ENCODE peak calls at places on chromosomes 13 and 19, in four cellular contexts. W, D, S and T are unnamed samples. For H3K27me3, the result is how much of the 10 kb centered on the place peaks cover.

GRCh38 chr13:80664930-80665329 is 324.0 kb upstream of the SPRY2 start:
- DNase-seq in W (no peak), S (no peak), D (no peak), T (peak)

GRCh38 chr19:35995655-35995993 is 636 bp downstream of the SDHAF1 start:
- DNase-seq in W (peak), S (no peak), D (peak), T (peak)

GRCh38 chr19:48476176-48476575 is 7.0 kb downstream of the CYTH2 start:
- DNase-seq in D (no peak), S (no peak), W (no peak), T (no peak)

GRCh38 chr13:66446413-66446812 is 783.7 kb downstream of the PCDH9 start:
- DNase-seq in W (no peak), S (no peak), D (no peak), T (no peak)

GRCh38 chr19:34493649-34494044 is 12.1 kb downstream of the WTIP start:
- DNase-seq in W (no peak), D (no peak), S (no peak), T (no peak)

GRCh38 chr13:79937311-79938243 is 403.3 kb downstream of the SPRY2 start:
- DNase-seq in D (no peak), S (peak), W (no peak), T (no peak)

GRCh38 chr19:32879741-32880140 is 10.2 kb upstream of the SLC7A9 start:
- DNase-seq in D (no peak), W (no peak), S (no peak), T (no peak)

GRCh38 chr13:48253849-48254248 is 20.8 kb downstream of the ITM2B start:
- DNase-seq in W (no peak), D (no peak), S (no peak), T (peak)

GRCh38 chr13:89862691-89863036 is 1484.8 kb upstream of the MIR17HG start:
- DNase-seq in D (no peak), S (no peak), W (no peak), T (peak)

GRCh38 chr19:6071103-6071485 is 39.2 kb downstream of the RFX2 start:
- DNase-seq in D (peak), W (no peak), S (no peak), T (peak)

GRCh38 chr13:102799544-102800144 is 725 bp downstream of the BIVM start:
- DNase-seq in D (peak), W (peak), S (peak), T (peak)

GRCh38 chr19:9848060-9848459 is 12.9 kb downstream of the PIN1 start:
- DNase-seq in S (no peak), D (no peak), W (no peak), T (no peak)

GRCh38 chr13:113919761-113920160 is 54.1 kb downstream of the C13orf46 start:
- DNase-seq in S (no peak), W (no peak), D (no peak), T (no peak)

GRCh38 chr19:34480491-34480890 is 1.1 kb upstream of the WTIP start:
- DNase-seq in D (no peak), W (no peak), S (no peak), T (no peak)

GRCh38 chr19:54029930-54030490 is 33.7 kb downstream of the VSTM1 start:
- DNase-seq in S (peak), W (peak), D (peak), T (peak)

GRCh38 chr19:44808463-44809371 is at the start of gene BCAM:
- DNase-seq in D (peak), S (no peak), W (peak), T (peak)

GRCh38 chr13:70905035-70905434 is 796.8 kb upstream of the KLHL1 start:
- DNase-seq in D (no peak), S (no peak), W (no peak), T (peak)

GRCh38 chr13:110272227-110272626 is 34.7 kb downstream of the COL4A1 start:
- DNase-seq in W (no peak), S (no peak), D (no peak), T (no peak)

GRCh38 chr13:111093634-111094033 is 21.5 kb upstream of the ARHGEF7 start:
- DNase-seq in S (no peak), W (no peak), D (no peak), T (no peak)

GRCh38 chr13:94119360-94119936 is 360.0 kb downstream of the DCT start:
- DNase-seq in S (no peak), D (no peak), W (peak), T (no peak)
- TF ChIP-seq CTCF in S (no peak), D (no peak), W (peak), T (no peak)

GRCh38 chr19:1509589-1510441 is 3.0 kb downstream of the ADAMTSL5 start:
- DNase-seq in S (no peak), D (no peak), W (no peak), T (no peak)

GRCh38 chr19:1510442-1510806 is 2.4 kb downstream of the ADAMTSL5 start:
- DNase-seq in S (no peak), D (no peak), W (no peak), T (no peak)

GRCh38 chr19:1507192-1507660 is 5.6 kb downstream of the ADAMTSL5 start:
- DNase-seq in W (no peak), S (no peak), D (no peak), T (no peak)

GRCh38 chr19:1507763-1508506 is 4.9 kb downstream of the ADAMTSL5 start:
- DNase-seq in D (peak), W (peak), S (peak), T (peak)

DNA sequence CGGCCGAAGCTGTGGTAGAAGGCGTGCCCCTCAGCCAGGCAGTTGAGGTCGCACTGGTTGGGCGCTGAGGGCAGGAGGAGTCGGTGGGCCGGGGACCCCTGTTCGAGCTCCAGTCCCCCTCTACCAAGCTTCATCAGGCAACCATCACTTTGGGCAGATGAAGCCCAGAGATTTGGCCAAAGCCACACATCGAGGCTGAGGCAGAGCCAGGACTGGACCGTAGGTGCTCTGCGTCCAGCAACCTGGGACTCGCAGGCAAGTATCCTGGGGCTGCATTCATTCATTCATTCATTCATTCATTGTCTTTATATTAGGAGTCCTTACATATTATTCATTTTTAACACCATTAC is 4.3 kb downstream of the ADAMTSL5 start:
- DNase-seq in S (no peak), W (no peak), D (no peak), T (no peak)
- H3K27me3 ChIP-seq in S (under half), W (under half), D (under half), T (under half)

DNA sequence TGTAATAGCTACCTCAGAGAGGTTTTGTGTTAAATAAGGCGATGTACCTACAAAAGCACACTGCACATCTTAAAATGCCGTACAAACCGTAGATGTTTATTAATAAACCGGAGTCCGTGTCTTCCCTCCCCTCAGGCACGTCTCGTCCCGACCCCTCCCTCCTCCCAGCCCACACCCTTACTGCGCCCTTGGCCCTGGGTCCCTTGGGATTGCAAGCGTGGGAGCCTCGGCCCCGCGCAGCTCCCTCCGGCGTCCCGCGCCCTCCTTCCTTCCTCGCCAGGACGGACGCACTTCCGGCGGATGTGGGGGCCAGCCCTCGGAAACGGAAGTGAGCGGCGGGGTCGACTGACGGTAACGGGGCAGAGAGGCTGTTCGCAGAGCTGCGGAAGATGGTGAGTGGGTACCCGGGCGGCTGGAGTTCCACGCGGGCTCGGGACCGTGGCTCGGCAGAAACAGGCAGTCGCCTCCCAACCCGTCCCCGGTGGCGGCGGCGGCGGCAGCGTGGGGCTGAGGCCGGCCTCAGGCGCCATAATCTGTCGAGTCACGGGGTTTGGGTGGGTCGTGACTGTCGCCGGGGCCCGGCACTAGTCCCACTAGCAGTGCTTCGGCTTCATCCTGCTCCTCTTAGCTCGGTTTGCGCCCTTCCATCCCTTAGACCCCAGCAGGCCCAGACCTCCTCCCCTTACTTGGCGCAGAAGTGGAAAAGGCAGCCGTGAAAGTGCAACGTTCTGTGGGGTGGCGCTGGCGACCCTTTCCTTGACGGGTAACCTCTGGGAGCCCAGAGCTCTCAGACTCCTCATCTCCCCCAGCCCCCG is at the start of gene POMP:
- DNase-seq in W (peak), S (peak), D (peak), T (peak)
- TF ChIP-seq CTCF in W (no peak), S (peak), D (no peak), T (no peak)

DNA sequence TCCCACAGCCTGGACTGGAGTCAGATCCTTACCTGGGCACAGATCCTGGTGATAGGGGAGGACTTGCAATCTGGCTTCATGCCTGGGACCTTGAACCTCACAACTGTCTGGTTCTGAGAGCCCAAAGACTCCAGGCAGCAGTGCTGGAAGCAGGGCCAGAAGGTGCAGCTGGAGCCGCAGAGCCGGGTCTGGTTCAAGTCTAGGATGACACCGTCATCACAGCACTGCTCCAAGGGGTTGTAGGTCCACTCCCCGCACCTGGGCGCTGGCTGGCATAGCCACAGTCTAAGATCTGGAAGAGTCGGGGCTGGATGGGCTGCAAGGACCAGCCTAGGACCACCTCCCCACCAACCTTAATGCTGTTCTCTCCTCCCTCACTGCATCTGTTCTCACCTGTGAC is 677 bp downstream of the IGFL4 start:
- DNase-seq in D (no peak), W (no peak), S (no peak), T (no peak)
- H3K27me3 ChIP-seq in D (half or more), W (under half), S (under half), T (under half)

GRCh38 chr13:30572859-30573275 is 44.9 kb upstream of the USPL1 start:
- DNase-seq in W (no peak), S (peak), D (peak), T (peak)
- TF ChIP-seq CTCF in W (no peak), S (peak), D (peak), T (peak)